ENCODE peak calls at places on chromosomes 1 and 21, in five cellular contexts. D, U, J, H and C are unnamed samples.

GRCh38 chr1:184387069-184387870 is 441 bp downstream of the C1orf21 start:
- DNase-seq in D (peak; percentile 70), U (peak; percentile 36), J (peak; percentile 39), H (peak; percentile 47), C (peak; percentile 31)

GRCh38 chr1:92094595-92094994 is 14.4 kb downstream of the BTBD8 start:
- DNase-seq in D (no peak), U (no peak), J (no peak), H (no peak), C (no peak)

GRCh38 chr1:168280577-168280976 is at the start of gene TBX19:
- DNase-seq in D (no peak), U (no peak), J (no peak), H (no peak), C (no peak)

GRCh38 chr1:168234846-168235547 is 9.2 kb downstream of the SFT2D2 start:
- DNase-seq in D (no peak), U (peak; percentile 37), J (peak; percentile 75), H (peak; percentile 43), C (no peak)

GRCh38 chr1:232130815-232131474 is 499.0 kb downstream of the SIPA1L2 start:
- DNase-seq in D (no peak), U (no peak), J (peak; percentile 23), H (no peak), C (no peak)

GRCh38 chr1:183215936-183216335 is 29.9 kb downstream of the LAMC2 start:
- DNase-seq in D (no peak), U (no peak), J (no peak), H (no peak), C (no peak)

GRCh38 chr1:1360511-1361169 is 2.3 kb upstream of the MXRA8 start:
- DNase-seq in D (no peak), U (peak; percentile 97), J (peak; percentile 86), H (peak; percentile 21), C (no peak)

GRCh38 chr1:10759413-10760200 is 36.8 kb downstream of the CASZ1 start:
- DNase-seq in D (no peak), U (no peak), J (no peak), H (no peak), C (no peak)

GRCh38 chr1:230068952-230069684 is 2.1 kb downstream of the GALNT2 start:
- DNase-seq in D (peak; percentile 49), U (no peak), J (no peak), H (no peak), C (no peak)

GRCh38 chr1:25145775-25146381 is 86.4 kb downstream of the SYF2 start:
- DNase-seq in D (no peak), U (no peak), J (no peak), H (no peak), C (no peak)

GRCh38 chr1:2973661-2974593 is 47.3 kb upstream of the ACTRT2 start:
- DNase-seq in D (no peak), U (no peak), J (no peak), H (no peak), C (no peak)

GRCh38 chr1:235954306-235955283 is 87.9 kb upstream of the LYST start:
- DNase-seq in D (no peak), U (peak; percentile 26), J (no peak), H (no peak), C (no peak)

GRCh38 chr21:45800339-45801080 is 157.0 kb downstream of the PCBP3 start:
- DNase-seq in D (no peak), U (no peak), J (no peak), H (no peak), C (no peak)

GRCh38 chr1:165383067-165383466 is 26.6 kb upstream of the LMX1A start:
- DNase-seq in D (peak; percentile 64), U (peak; percentile 82), J (peak; percentile 5), H (no peak), C (no peak)

GRCh38 chr1:156214024-156214748 is 1.4 kb downstream of the PMF1 start:
- DNase-seq in D (peak; percentile 62), U (peak; percentile 89), J (peak; percentile 13), H (no peak), C (no peak)

GRCh38 chr1:229574679-229575442 is 16.4 kb upstream of the ABCB10 start:
- DNase-seq in D (no peak), U (no peak), J (no peak), H (no peak), C (no peak)

GRCh38 chr21:20997308-20997632 is 939 bp upstream of the NCAM2 start:
- DNase-seq in D (no peak), U (no peak), J (peak; percentile 11), H (peak; percentile 19), C (no peak)

GRCh38 chr1:84506002-84506728 is at the start of the genes GNG5 and SPATA1:
- DNase-seq in D (peak; percentile 98), U (peak; percentile 93), J (peak; percentile 97), H (peak; percentile 98), C (peak; percentile 96)

GRCh38 chr1:10117865-10118264 is 85.1 kb downstream of the UBE4B start:
- DNase-seq in D (no peak), U (peak; percentile 80), J (no peak), H (no peak), C (no peak)

GRCh38 chr1:198771562-198772153 is 132.8 kb downstream of the PTPRC start:
- DNase-seq in D (no peak), U (peak; percentile 42), J (peak; percentile 84), H (no peak), C (peak; percentile 13)

GRCh38 chr1:44602675-44603610 is 71.3 kb downstream of the TMEM53 start:
- DNase-seq in D (no peak), U (no peak), J (no peak), H (no peak), C (no peak)

GRCh38 chr1:177077006-177077405 is 87.5 kb downstream of the ASTN1 start:
- DNase-seq in D (no peak), U (no peak), J (no peak), H (no peak), C (no peak)

GRCh38 chr1:57839488-57839887 is 415.6 kb upstream of the DAB1 start:
- DNase-seq in D (no peak), U (no peak), J (no peak), H (no peak), C (no peak)

GRCh38 chr1:214319930-214320329 is 39.0 kb downstream of the SMYD2 start:
- DNase-seq in D (no peak), U (no peak), J (no peak), H (no peak), C (no peak)

GRCh38 chr1:84479998-84480397 is 932 bp downstream of the RPF1 start:
- DNase-seq in D (no peak), U (peak; percentile 14), J (no peak), H (no peak), C (no peak)

GRCh38 chr21:44455524-44456206 is 355 bp downstream of the LRRC3 start:
- DNase-seq in D (peak; percentile 62), U (peak; percentile 13), J (peak; percentile 11), H (peak; percentile 43), C (peak; percentile 28)

GRCh38 chr1:229753764-229754553 is 127.9 kb downstream of the URB2 start:
- DNase-seq in D (no peak), U (no peak), J (no peak), H (no peak), C (no peak)

GRCh38 chr1:31788825-31789256 is 24.7 kb upstream of the ADGRB2 start:
- DNase-seq in D (no peak), U (peak; percentile 80), J (peak; percentile 73), H (no peak), C (no peak)

GRCh38 chr1:185477638-185478216 is 160.7 kb upstream of the IVNS1ABP start:
- DNase-seq in D (no peak), U (no peak), J (no peak), H (no peak), C (no peak)

GRCh38 chr1:227729881-227730629 is 5.0 kb downstream of the JMJD4 start:
- DNase-seq in D (peak; percentile 88), U (peak; percentile 54), J (peak; percentile 80), H (peak; percentile 74), C (peak; percentile 54)

GRCh38 chr1:210882414-210883221 is 251.3 kb downstream of the KCNH1 start:
- DNase-seq in D (no peak), U (peak; percentile 97), J (peak; percentile 13), H (no peak), C (no peak)

GRCh38 chr1:34057751-34058150 is 107.3 kb downstream of the CSMD2 start:
- DNase-seq in D (no peak), U (no peak), J (no peak), H (no peak), C (no peak)

GRCh38 chr1:165073402-165074007 is 283.0 kb downstream of the LMX1A start:
- DNase-seq in D (no peak), U (peak; percentile 41), J (peak; percentile 82), H (no peak), C (peak; percentile 20)

GRCh38 chr1:40774266-40774998 is 9.2 kb upstream of the KCNQ4 start:
- DNase-seq in D (peak; percentile 75), U (peak; percentile 15), J (peak; percentile 45), H (peak; percentile 86), C (peak; percentile 53)
- TF ChIP-seq CTCF in D (peak; percentile 46), U (peak; percentile 76), J (peak; percentile 86), H (peak; percentile 77), C (peak; percentile 80)

GRCh38 chr21:15617968-15618367 is 111.8 kb upstream of the USP25 start:
- DNase-seq in D (no peak), U (peak; percentile 76), J (peak; percentile 83), H (no peak), C (no peak)
- TF ChIP-seq CTCF in D (no peak), U (no peak), J (no peak), H (no peak), C (no peak)

GRCh38 chr1:222387020-222387816 is 160.7 kb downstream of the HHIPL2 start:
- DNase-seq in D (no peak), U (no peak), J (no peak), H (peak; percentile 67), C (peak; percentile 3)
- TF ChIP-seq CTCF in D (no peak), U (peak; percentile 16), J (peak; percentile 20), H (peak; percentile 43), C (peak; percentile 33)

GRCh38 chr1:234327577-234328164 is 45.6 kb upstream of the COA6 start:
- DNase-seq in D (no peak), U (no peak), J (no peak), H (no peak), C (no peak)

GRCh38 chr1:234322979-234323378 is 50.3 kb upstream of the COA6 start:
- DNase-seq in D (peak; percentile 60), U (peak; percentile 3), J (peak; percentile 39), H (peak; percentile 91), C (peak; percentile 10)

GRCh38 chr1:234325878-234326492 is 47.3 kb upstream of the COA6 start:
- DNase-seq in D (no peak), U (no peak), J (no peak), H (no peak), C (no peak)

GRCh38 chr1:234324668-234325225 is 48.5 kb upstream of the COA6 start:
- DNase-seq in D (no peak), U (no peak), J (no peak), H (no peak), C (no peak)

GRCh38 chr1:234326493-234327366 is 46.5 kb upstream of the COA6 start:
- DNase-seq in D (peak; percentile 69), U (peak; percentile 33), J (peak; percentile 62), H (peak; percentile 79), C (peak; percentile 71)
- TF ChIP-seq CTCF in D (peak; percentile 66), U (peak; percentile 81), J (peak; percentile 88), H (peak; percentile 65), C (peak; percentile 83)

GRCh38 chr1:21244986-21245687 is 45.1 kb downstream of the ECE1 start:
- DNase-seq in D (no peak), U (no peak), J (no peak), H (peak; percentile 67), C (no peak)
- TF ChIP-seq CTCF in D (no peak), U (peak; percentile 46), J (peak; percentile 50), H (peak; percentile 66), C (peak; percentile 49)

GRCh38 chr1:209585672-209586071 is 2.2 kb downstream of the CAMK1G start:
- DNase-seq in D (peak; percentile 76), U (peak; percentile 43), J (peak; percentile 37), H (peak; percentile 49), C (peak; percentile 33)
- TF ChIP-seq CTCF in D (no peak), U (peak; percentile 6), J (no peak), H (no peak), C (peak; percentile 19)

GRCh38 chr1:223709598-223709997 is 2.7 kb upstream of the CAPN2 start:
- DNase-seq in D (no peak), U (no peak), J (peak; percentile 78), H (no peak), C (no peak)
- TF ChIP-seq CTCF in D (no peak), U (peak; percentile 77), J (peak; percentile 62), H (no peak), C (peak; percentile 57)